ENCODE peak calls at places on chromosomes 3 and 15, in ten cellular contexts. J is A549, U is HCT116, K is stomach, M is neuronal stem cell, D is tibial nerve, E is heart right ventricle, Z is endodermal cell, L is uterus, S is small intestine. O is an unnamed sample.

GRCh38 chr3:42116466-42116865 is 25.3 kb downstream of the TRAK1 start:
- DNase-seq in S (no peak), J (no peak), M (no peak), U (no peak), L (no peak), Z (no peak), E (no peak), K (no peak), D (no peak), O (no peak)

GRCh38 chr3:101484805-101485620 is 28.0 kb downstream of the SENP7 start:
- DNase-seq in E (no peak), S (no peak), J (peak; percentile 11), U (no peak), L (no peak), M (no peak), Z (peak; percentile 50), D (no peak), K (no peak), O (no peak)

GRCh38 chr3:13539285-13539625 is 9.7 kb upstream of the FBLN2 start:
- DNase-seq in K (no peak), L (no peak), S (no peak), D (no peak), U (no peak), Z (no peak), E (no peak), M (no peak), J (no peak), O (no peak)

GRCh38 chr15:65248506-65248905 is 37.2 kb upstream of the CILP start:
- DNase-seq in Z (no peak), J (no peak), E (no peak), U (no peak), D (no peak), M (no peak), L (no peak), K (no peak), S (no peak), O (no peak)

GRCh38 chr3:89740029-89740880 is 632.8 kb downstream of the EPHA3 start:
- DNase-seq in D (no peak), E (no peak), K (no peak), J (no peak), L (no peak), U (no peak), M (no peak), Z (no peak), S (no peak), O (no peak)

GRCh38 chr15:88970232-88970631 is 57.1 kb upstream of the MFGE8 start:
- DNase-seq in K (no peak), Z (no peak), E (no peak), M (no peak), J (no peak), D (no peak), L (no peak), S (no peak), U (no peak), O (no peak)

GRCh38 chr15:78298983-78299301 is 467 bp downstream of the SKIC8 start:
- DNase-seq in S (peak; percentile 13), U (no peak), E (no peak), K (no peak), L (no peak), D (no peak), M (no peak), Z (no peak), J (no peak), O (no peak)

GRCh38 chr3:39028466-39028865 is 23.3 kb downstream of the SCN11A start:
- DNase-seq in S (no peak), L (no peak), K (no peak), J (no peak), M (no peak), D (no peak), Z (no peak), E (no peak), U (no peak), O (no peak)

GRCh38 chr3:94024385-94024784 is 4.0 kb downstream of the STX19 start:
- DNase-seq in J (no peak), K (no peak), D (no peak), Z (no peak), E (no peak), M (no peak), L (no peak), U (no peak), S (peak; percentile 71), O (no peak)

GRCh38 chr3:194556086-194557056 is 69.6 kb upstream of the ATP13A3 start:
- DNase-seq in D (no peak), K (no peak), L (no peak), M (no peak), E (no peak), U (no peak), S (peak; percentile 49), J (peak; percentile 57), Z (no peak), O (no peak)

GRCh38 chr3:129344540-129345220 is 66.0 kb downstream of the HMCES start:
- DNase-seq in E (no peak), S (no peak), M (no peak), Z (peak; percentile 93), D (no peak), K (no peak), L (no peak), J (no peak), U (no peak), O (no peak)
- H3K4me3 ChIP-seq in E (no peak overlapping the region), S (no peak overlapping the region), M (peak overlapping the region; percentile 74), Z (no peak overlapping the region), D (peak overlapping the region; percentile 19), K (peak overlapping the region; percentile 39), L (no peak overlapping the region), J (peak overlapping the region; percentile 47), U (no peak overlapping the region), O (no peak overlapping the region)

GRCh38 chr3:128378631-128379347 is 87.9 kb downstream of the DNAJB8 start:
- DNase-seq in S (no peak), J (no peak), L (peak; percentile 53), U (no peak), M (no peak), E (peak; percentile 47), K (no peak), D (no peak), Z (no peak), O (no peak)

GRCh38 chr3:128376516-128376915 is 90.2 kb downstream of the DNAJB8 start:
- DNase-seq in S (no peak), Z (no peak), M (no peak), D (no peak), J (no peak), K (no peak), E (no peak), L (no peak), U (no peak), O (no peak)

GRCh38 chr3:128372281-128372680 is 94.4 kb downstream of the DNAJB8 start:
- DNase-seq in Z (no peak), U (no peak), D (no peak), K (no peak), L (no peak), E (no peak), S (no peak), J (no peak), M (no peak), O (no peak)

GRCh38 chr3:128372707-128373533 is 93.8 kb downstream of the DNAJB8 start:
- DNase-seq in U (no peak), M (no peak), J (no peak), K (no peak), L (no peak), E (no peak), D (no peak), Z (peak; percentile 64), S (no peak), O (no peak)

DNA sequence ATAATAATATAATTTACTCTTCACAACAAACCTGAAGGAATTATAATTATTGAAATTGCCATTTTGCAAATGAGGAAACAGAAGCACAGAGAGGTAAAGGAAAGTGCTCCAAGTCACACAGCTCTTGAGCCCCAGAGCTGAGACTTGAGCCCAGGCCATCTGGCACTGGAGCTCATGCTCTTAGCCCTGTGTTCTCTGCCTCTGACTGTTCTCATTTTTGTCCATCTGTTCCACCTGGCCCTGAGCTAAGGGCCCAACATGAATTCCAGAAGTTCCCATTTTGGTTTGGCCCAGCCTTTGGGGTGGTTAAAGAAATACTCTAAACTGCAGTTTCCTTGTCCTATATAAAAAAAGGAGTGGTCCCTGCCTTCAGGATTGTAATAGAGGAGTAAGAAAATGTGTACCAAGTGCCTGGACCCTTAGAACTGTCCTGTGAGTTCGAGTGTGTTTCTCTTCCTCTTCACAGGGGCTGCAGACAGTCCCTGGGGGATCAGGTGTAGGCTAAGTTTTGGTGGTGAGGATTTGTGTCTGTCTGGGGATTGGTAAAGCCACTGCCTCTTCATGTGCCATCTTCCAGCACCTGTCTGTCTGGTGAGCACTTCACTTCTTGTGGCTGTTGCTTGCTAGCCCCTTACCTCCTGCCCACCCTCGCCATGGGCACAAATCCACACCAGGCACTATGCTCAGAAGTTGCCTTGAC is 91.8 kb downstream of the DNAJB8 start:
- DNase-seq in L (no peak), U (no peak), M (no peak), D (no peak), S (no peak), J (no peak), K (no peak), Z (no peak), E (no peak), O (no peak)
- H3K4me1 ChIP-seq in L (peaks cover 8% of the 10 kb centered on the region), U (no peaks in the 10 kb centered on the region), M (no peaks in the 10 kb centered on the region), D (no peaks in the 10 kb centered on the region), S (no peaks in the 10 kb centered on the region), J (no peaks in the 10 kb centered on the region), K (peaks cover 15% of the 10 kb centered on the region), Z (peaks cover 3% of the 10 kb centered on the region), E (peaks cover 29% of the 10 kb centered on the region), O (no peaks in the 10 kb centered on the region)

GRCh38 chr3:75727985-75728384 is 57.4 kb downstream of the ZNF717 start:
- DNase-seq in Z (no peak), E (no peak), D (no peak), K (no peak), J (no peak), M (no peak), U (no peak), S (no peak), L (no peak), O (no peak)
- H3K9me3 ChIP-seq in Z (peaks cover 72% of the 10 kb centered on the region), E (peaks cover 96% of the 10 kb centered on the region), D (peaks cover 70% of the 10 kb centered on the region), K (peaks cover 77% of the 10 kb centered on the region), J (peaks cover 8% of the 10 kb centered on the region), M (peaks cover 3% of the 10 kb centered on the region), U (no peaks in the 10 kb centered on the region), S (peaks cover 5% of the 10 kb centered on the region), L (no peaks in the 10 kb centered on the region), O (no peaks in the 10 kb centered on the region)

DNA sequence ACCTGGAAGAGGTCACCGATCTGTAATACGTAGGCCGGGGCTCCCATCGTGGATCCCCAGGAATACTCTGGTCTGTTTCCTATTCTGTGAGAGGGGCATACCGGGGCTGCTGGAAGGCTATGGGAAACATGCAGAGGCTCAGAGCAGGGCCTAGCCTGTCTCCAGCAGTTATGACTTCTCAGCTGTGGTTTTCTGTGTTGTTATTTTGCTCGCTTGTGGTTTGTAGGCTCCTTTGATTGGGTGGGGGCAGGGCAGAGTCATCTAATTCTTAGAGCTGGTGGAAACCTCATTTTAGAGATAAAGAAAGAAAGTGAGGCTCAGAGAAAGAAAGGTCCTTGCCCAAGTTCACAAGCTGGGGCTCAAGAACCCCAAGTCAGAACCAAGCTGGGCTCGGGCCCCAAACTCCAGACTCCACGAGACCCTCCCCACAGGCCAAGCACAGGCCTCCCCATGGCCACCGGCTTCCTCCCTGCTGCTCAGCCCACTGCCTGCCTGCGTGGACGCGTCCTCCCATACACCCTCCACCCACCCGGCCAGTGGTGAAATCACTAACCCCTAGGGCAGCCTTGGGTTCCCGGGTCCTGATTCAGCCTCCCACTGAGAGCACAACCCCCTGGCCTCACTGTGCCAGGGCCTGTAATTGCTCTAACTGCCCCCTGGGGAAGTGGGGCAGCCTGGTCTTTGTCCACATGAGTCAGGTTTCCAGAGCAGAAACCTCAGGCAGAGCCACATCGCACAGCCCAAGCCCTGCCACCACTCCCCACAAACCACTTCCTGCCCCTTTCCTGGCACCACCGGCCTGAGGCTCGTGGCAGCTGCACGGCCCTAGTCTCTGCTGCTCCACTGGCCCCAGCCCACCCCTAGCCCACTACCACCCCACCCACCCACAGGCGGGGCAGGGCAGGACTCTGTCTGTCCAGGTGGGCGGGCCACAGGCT is 270.8 kb downstream of the UACA start:
- DNase-seq in E (peak; percentile 50), U (no peak), M (no peak), D (no peak), J (peak; percentile 79), S (peak; percentile 66), K (peak; percentile 67), Z (no peak), L (no peak), O (no peak)
- H3K4me3 ChIP-seq in E (no peak overlapping the region), U (no peak overlapping the region), M (no peak overlapping the region), D (no peak overlapping the region), J (no peak overlapping the region), S (no peak overlapping the region), K (no peak overlapping the region), Z (no peak overlapping the region), L (no peak overlapping the region), O (no peak overlapping the region)